ENCODE peak calls at places on chromosomes 7 and 10, in four cellular contexts. I, Q, Z and J are unnamed samples.

GRCh38 chr7:126840869-126841268 is 411.9 kb downstream of the GRM8 start:
- DNase-seq in I (no peak), Q (no peak), Z (no peak), J (no peak)

GRCh38 chr7:39413866-39414668 is 152.1 kb upstream of the YAE1 start:
- DNase-seq in I (no peak), Q (no peak), Z (no peak), J (peak; percentile 44)

GRCh38 chr7:7739204-7739603 is 20.8 kb upstream of the RPA3 start:
- DNase-seq in I (no peak), Q (no peak), Z (no peak), J (peak; percentile 12)

GRCh38 chr7:90250601-90251303 is 5.8 kb downstream of the CFAP69 start:
- DNase-seq in I (no peak), Q (no peak), Z (no peak), J (peak; percentile 39)

GRCh38 chr7:47707596-47707995 is 125.7 kb upstream of the TNS3 start:
- DNase-seq in I (no peak), Q (no peak), Z (no peak), J (no peak)

GRCh38 chr7:71657386-71657785 is 525.4 kb downstream of the GALNT17 start:
- DNase-seq in I (no peak), Q (no peak), Z (no peak), J (no peak)

GRCh38 chr10:45520476-45520875 is 146.5 kb downstream of the ALOX5 start:
- DNase-seq in I (no peak), Q (no peak), Z (no peak), J (no peak)

GRCh38 chr10:77498829-77499228 is 138.8 kb downstream of the KCNMA1 start:
- DNase-seq in I (no peak), Q (no peak), Z (no peak), J (no peak)

GRCh38 chr10:24466616-24466949 is 257.1 kb downstream of the ARHGAP21 start:
- DNase-seq in I (no peak), Q (no peak), Z (no peak), J (no peak)
- H3K4me3 ChIP-seq in I (peak overlapping the region; percentile 24), Q (peak overlapping the region; percentile 48), Z (no peak overlapping the region), J (peak overlapping the region; percentile 57)

GRCh38 chr7:27689045-27689877 is 26.6 kb upstream of the HIBADH start:
- DNase-seq in I (no peak), Q (no peak), Z (no peak), J (peak; percentile 61)
- TF ChIP-seq CTCF in I (peak; percentile 58), Q (no peak), Z (no peak), J (peak; percentile 55)

GRCh38 chr7:88761779-88762178 is 2.3 kb downstream of the ZNF804B start:
- DNase-seq in I (no peak), Q (no peak), Z (no peak), J (no peak)

GRCh38 chr7:88757371-88757770 is 2.1 kb upstream of the ZNF804B start:
- DNase-seq in I (no peak), Q (no peak), Z (no peak), J (no peak)

GRCh38 chr7:88758355-88759215 is 915 bp upstream of the ZNF804B start:
- DNase-seq in I (no peak), Q (no peak), Z (no peak), J (peak; percentile 2)

GRCh38 chr7:88759216-88759955 is at the start of gene ZNF804B:
- DNase-seq in I (no peak), Q (no peak), Z (peak; percentile 74), J (no peak)

GRCh38 chr7:88759956-88760515 is 536 bp downstream of the ZNF804B start:
- DNase-seq in I (no peak), Q (no peak), Z (no peak), J (no peak)
- H3K4me3 ChIP-seq in I (no peak overlapping the region), Q (no peak overlapping the region), Z (no peak overlapping the region), J (no peak overlapping the region)

DNA sequence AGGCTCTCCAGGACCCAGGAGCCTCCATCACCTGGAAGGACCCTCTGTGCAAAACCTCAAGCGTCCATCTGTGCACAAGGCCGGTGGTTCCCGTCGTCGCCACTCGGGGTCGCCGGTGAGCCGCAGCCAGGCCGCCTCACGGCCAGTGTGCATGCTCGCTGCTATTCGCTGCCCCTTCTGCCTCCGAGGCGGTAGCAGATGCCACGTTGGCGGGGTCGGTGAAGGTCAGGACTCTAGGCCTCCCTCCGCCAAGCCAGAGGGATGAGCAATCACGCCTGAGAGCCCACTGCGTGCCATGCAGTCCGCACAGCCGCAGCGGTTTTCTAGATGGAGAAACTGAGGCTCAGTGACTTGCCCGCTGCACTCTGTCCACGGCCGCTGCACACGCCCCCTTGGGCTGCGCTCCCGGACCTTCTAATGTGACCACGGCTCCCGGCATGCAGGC is 5.7 kb downstream of the UPK3B start:
- DNase-seq in I (no peak), Q (no peak), Z (peak; percentile 85), J (peak; percentile 66)
- TF ChIP-seq CTCF in I (peak; percentile 77), Q (peak; percentile 90), Z (no peak), J (peak; percentile 96)

GRCh38 chr10:83373659-83374058 is 765.6 kb upstream of the GHITM start:
- DNase-seq in I (peak; percentile 23), Q (no peak), Z (no peak), J (peak; percentile 17)

GRCh38 chr10:83372646-83373045 is 766.7 kb upstream of the GHITM start:
- DNase-seq in I (peak; percentile 24), Q (no peak), Z (no peak), J (peak; percentile 4)

GRCh38 chr10:83371696-83372490 is 767.4 kb upstream of the GHITM start:
- DNase-seq in I (peak; percentile 20), Q (no peak), Z (no peak), J (no peak)

GRCh38 chr10:83374741-83375140 is 764.6 kb upstream of the GHITM start:
- DNase-seq in I (no peak), Q (no peak), Z (no peak), J (no peak)

GRCh38 chr10:83375274-83375673 is 764.0 kb upstream of the GHITM start:
- DNase-seq in I (no peak), Q (no peak), Z (no peak), J (no peak)
- H3K4me3 ChIP-seq in I (no peak overlapping the region), Q (no peak overlapping the region), Z (no peak overlapping the region), J (no peak overlapping the region)

GRCh38 chr7:67791918-67792317 is 795.3 kb downstream of the TYW1 start:
- DNase-seq in I (no peak), Q (no peak), Z (no peak), J (no peak)

GRCh38 chr7:67786021-67786420 is 789.4 kb downstream of the TYW1 start:
- DNase-seq in I (no peak), Q (no peak), Z (no peak), J (no peak)

GRCh38 chr7:67794544-67794943 is 797.9 kb downstream of the TYW1 start:
- DNase-seq in I (no peak), Q (no peak), Z (no peak), J (no peak)

DNA sequence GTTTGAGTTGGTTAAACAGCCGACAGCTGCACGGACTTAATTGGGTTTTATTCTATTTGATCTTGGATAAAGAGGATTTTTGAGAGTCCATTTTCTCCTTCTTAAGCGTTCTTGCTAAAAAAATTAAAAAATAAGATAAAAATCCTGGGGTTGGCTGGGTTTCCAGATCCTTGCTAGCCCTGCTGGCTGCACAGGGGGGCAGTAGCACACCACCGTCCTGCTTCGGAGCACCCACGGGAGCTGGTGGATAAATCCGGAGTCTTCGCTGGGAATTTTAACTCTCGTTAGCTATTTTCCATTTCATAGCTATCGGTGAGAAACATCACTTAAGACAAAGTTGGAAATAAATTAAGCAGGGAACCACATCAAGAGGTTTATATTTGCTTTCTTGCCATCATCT is 792.1 kb downstream of the TYW1 start:
- DNase-seq in I (no peak), Q (no peak), Z (no peak), J (peak; percentile 1)
- TF ChIP-seq CTCF in I (no peak), Q (no peak), Z (no peak), J (peak; percentile 22)

GRCh38 chr7:150852371-150852905 is at the start of gene AOC1:
- DNase-seq in I (no peak), Q (no peak), Z (peak; percentile 71), J (no peak)
- H3K4me3 ChIP-seq in I (no peak within 1 kb of the TSS), Q (no peak within 1 kb of the TSS), Z (no peak within 1 kb of the TSS), J (no peak within 1 kb of the TSS)

GRCh38 chr10:69826789-69827532 is 25.3 kb downstream of the COL13A1 start:
- DNase-seq in I (no peak), Q (no peak), Z (no peak), J (no peak)
- TF ChIP-seq CTCF in I (no peak), Q (no peak), Z (no peak), J (peak; percentile 38)